ENCODE peak calls at places on chromosomes 11 and 22, in seven cellular contexts. A is HepG2, K is BE2C, N is left ventricle myocardium inferior, Q is esophagus muscularis mucosa, U is heart right ventricle, O is colonic mucosa. L is an unnamed sample.
A peak's percentile ranks its signal among the peaks of the same experiment; 100 is the strongest.

GRCh38 chr22:45473626-45474237 is 29.0 kb upstream of the FBLN1 start:
- DNase-seq in A (peak; percentile 41), K (no peak), N (no peak), Q (no peak), U (no peak), O (no peak), L (no peak)

GRCh38 chr11:25775608-25776007 is 556.3 kb upstream of the ANO3 start:
- DNase-seq in A (no peak), K (no peak), N (no peak), Q (no peak), U (no peak), O (no peak), L (no peak)

GRCh38 chr11:130403301-130403804 is 25.1 kb downstream of the ADAMTS8 start:
- DNase-seq in A (no peak), K (no peak), N (peak; percentile 53), Q (no peak), U (peak; percentile 50), O (no peak), L (no peak)

GRCh38 chr22:24424001-24424900 is 3.1 kb upstream of the ADORA2A start:
- DNase-seq in A (no peak), K (no peak), N (no peak), Q (no peak), U (peak; percentile 35), O (no peak), L (no peak)

GRCh38 chr11:23767576-23767975 is 729.3 kb upstream of the LUZP2 start:
- DNase-seq in A (no peak), K (no peak), N (no peak), Q (no peak), U (no peak), O (no peak), L (no peak)

GRCh38 chr11:126115820-126116319 is 53.2 kb upstream of the CDON start:
- DNase-seq in A (peak; percentile 93), K (peak; percentile 80), N (peak; percentile 60), Q (no peak), U (peak; percentile 64), O (peak; percentile 72), L (peak; percentile 48)

GRCh38 chr22:42039271-42039670 is 31.3 kb downstream of the NAGA start:
- DNase-seq in A (no peak), K (no peak), N (no peak), Q (no peak), U (no peak), O (no peak), L (no peak)

GRCh38 chr22:46066691-46067090 is 83.6 kb upstream of the PPARA start:
- DNase-seq in A (no peak), K (no peak), N (peak; percentile 11), Q (no peak), U (peak; percentile 7), O (peak; percentile 70), L (peak; percentile 51)

GRCh38 chr22:20107471-20107901 is 8.4 kb upstream of the RANBP1 start:
- DNase-seq in A (no peak), K (no peak), N (peak; percentile 7), Q (no peak), U (peak; percentile 6), O (no peak), L (no peak)

GRCh38 chr11:16771350-16772140 is 33.1 kb downstream of the C11orf58 start:
- DNase-seq in A (no peak), K (no peak), N (no peak), Q (peak; percentile 86), U (no peak), O (no peak), L (no peak)

GRCh38 chr11:74725701-74726100 is 5.5 kb downstream of the CHRDL2 start:
- DNase-seq in A (no peak), K (no peak), N (no peak), Q (no peak), U (no peak), O (no peak), L (no peak)

GRCh38 chr11:130118636-130119387 is 40.8 kb upstream of the ST14 start:
- DNase-seq in A (peak; percentile 56), K (no peak), N (no peak), Q (no peak), U (no peak), O (no peak), L (no peak)

GRCh38 chr22:19958083-19959042 is 16.7 kb upstream of the TXNRD2 start:
- DNase-seq in A (no peak), K (no peak), N (peak; percentile 18), Q (no peak), U (no peak), O (no peak), L (no peak)

GRCh38 chr11:63574856-63575602 is 11.8 kb upstream of the PLAAT2 start:
- DNase-seq in A (peak; percentile 76), K (no peak), N (peak; percentile 33), Q (no peak), U (no peak), O (peak; percentile 37), L (no peak)

GRCh38 chr22:32556150-32556549 is 81.5 kb downstream of the FBXO7 start:
- DNase-seq in A (no peak), K (no peak), N (no peak), Q (no peak), U (no peak), O (no peak), L (no peak)

GRCh38 chr11:64343740-64344133 is 3.7 kb downstream of the CCDC88B start:
- DNase-seq in A (no peak), K (no peak), N (no peak), Q (no peak), U (no peak), O (peak; percentile 55), L (no peak)

GRCh38 chr11:33452806-33453205 is 195.6 kb downstream of the HIPK3 start:
- DNase-seq in A (no peak), K (no peak), N (no peak), Q (peak; percentile 60), U (no peak), O (no peak), L (no peak)

GRCh38 chr22:23066200-23067022 is 3.9 kb upstream of the GNAZ start:
- DNase-seq in A (no peak), K (peak; percentile 3), N (no peak), Q (peak; percentile 89), U (peak; percentile 2), O (no peak), L (no peak)

GRCh38 chr11:73114835-73115220 is 27.3 kb downstream of the FCHSD2 start:
- DNase-seq in A (no peak), K (no peak), N (no peak), Q (no peak), U (no peak), O (no peak), L (no peak)

GRCh38 chr11:46390331-46391171 is 1.0 kb downstream of the CHRM4 start:
- DNase-seq in A (no peak), K (no peak), N (no peak), Q (no peak), U (no peak), O (no peak), L (peak; percentile 64)

GRCh38 chr11:64485077-64485476 is 105.9 kb upstream of the SLC22A12 start:
- DNase-seq in A (no peak), K (no peak), N (no peak), Q (no peak), U (no peak), O (no peak), L (no peak)

GRCh38 chr11:61950035-61950547 is at the start of gene BEST1:
- DNase-seq in A (no peak), K (no peak), N (no peak), Q (no peak), U (no peak), O (no peak), L (no peak)

GRCh38 chr22:20034143-20034542 is 13.2 kb downstream of the TANGO2 start:
- DNase-seq in A (no peak), K (no peak), N (no peak), Q (no peak), U (no peak), O (no peak), L (no peak)

GRCh38 chr11:10688401-10688800 is 5.2 kb downstream of the IRAG1 start:
- DNase-seq in A (no peak), K (no peak), N (no peak), Q (no peak), U (no peak), O (no peak), L (no peak)

GRCh38 chr11:115334932-115335788 is 169.1 kb downstream of the CADM1 start:
- DNase-seq in A (peak; percentile 19), K (no peak), N (no peak), Q (no peak), U (no peak), O (no peak), L (peak; percentile 51)

GRCh38 chr22:37183432-37184379 is 4.3 kb downstream of the C1QTNF6 start:
- DNase-seq in A (no peak), K (no peak), N (peak; percentile 26), Q (no peak), U (no peak), O (no peak), L (no peak)
- TF ChIP-seq CTCF in A (peak; percentile 61), K (no peak), N (no peak), Q (no peak), U (no peak), O (no peak), L (no peak)

GRCh38 chr11:70926543-70926942 is 325.8 kb downstream of the SHANK2 start:
- DNase-seq in A (no peak), K (no peak), N (no peak), Q (no peak), U (no peak), O (no peak), L (no peak)
- H3K9me3 ChIP-seq in A (peaks cover 9% of the 10 kb centered on the region), K (no peaks in the 10 kb centered on the region), N (peaks cover 50% of the 10 kb centered on the region), Q (no peaks in the 10 kb centered on the region), U (peaks cover 31% of the 10 kb centered on the region), O (no peaks in the 10 kb centered on the region), L (peaks cover 16% of the 10 kb centered on the region)

GRCh38 chr22:35559354-35560005 is 18.8 kb downstream of the RASD2 start:
- DNase-seq in A (no peak), K (no peak), N (no peak), Q (no peak), U (no peak), O (no peak), L (peak; percentile 33)

GRCh38 chr22:35560366-35560765 is 19.7 kb downstream of the RASD2 start:
- DNase-seq in A (no peak), K (no peak), N (no peak), Q (no peak), U (no peak), O (no peak), L (no peak)

GRCh38 chr22:35558719-35559118 is 18.1 kb downstream of the RASD2 start:
- DNase-seq in A (no peak), K (no peak), N (no peak), Q (no peak), U (no peak), O (no peak), L (no peak)

GRCh38 chr22:35561796-35562526 is 21.3 kb downstream of the RASD2 start:
- DNase-seq in A (no peak), K (no peak), N (no peak), Q (no peak), U (no peak), O (no peak), L (peak; percentile 96)

DNA sequence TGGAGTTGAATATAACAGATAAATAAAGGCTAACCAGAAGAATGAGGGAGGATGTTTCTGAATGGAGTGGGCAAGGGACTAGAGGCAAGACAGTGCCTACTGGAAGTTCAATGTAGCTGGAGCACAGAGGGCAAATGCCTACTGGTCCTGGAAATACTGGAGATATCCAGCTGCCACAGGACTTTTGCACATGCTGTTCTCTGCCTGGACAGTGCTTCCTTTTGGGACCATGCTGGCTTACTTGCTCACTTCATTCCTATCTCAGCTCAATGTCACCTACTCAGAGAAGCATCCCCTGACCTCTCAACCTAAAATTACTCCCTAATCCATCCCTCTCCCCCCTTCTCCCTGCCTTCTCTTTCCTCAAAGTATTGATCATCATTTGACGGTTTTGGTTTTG is 20.2 kb downstream of the RASD2 start:
- DNase-seq in A (no peak), K (no peak), N (no peak), Q (no peak), U (no peak), O (no peak), L (no peak)
- TF ChIP-seq CTCF in A (no peak), K (no peak), N (no peak), Q (no peak), U (no peak), O (no peak), L (no peak)

GRCh38 chr11:55571828-55572227 is at the start of gene OR4C16:
- DNase-seq in A (no peak), K (no peak), N (no peak), Q (no peak), U (no peak), O (no peak), L (no peak)
- H3K9me3 ChIP-seq in A (peaks cover 74% of the 10 kb centered on the region), K (no peaks in the 10 kb centered on the region), N (peaks cover 35% of the 10 kb centered on the region), Q (no peaks in the 10 kb centered on the region), U (peaks cover 14% of the 10 kb centered on the region), O (no peaks in the 10 kb centered on the region), L (peaks cover 35% of the 10 kb centered on the region)